ENCODE peak calls at places on chromosomes 11 and 22, in ten cellular contexts. Z is H9, B is colonic mucosa, G is astrocyte, K is uterus, T is pancreas, U is lower lobe of right lung, M is endodermal cell, W is fibroblast of pulmonary artery, Y is brain microvascular endothelial cell. A is an unnamed sample.

GRCh38 chr11:5460983-5461621 is 12.0 kb downstream of the OR51I2 start:
- DNase-seq in B (no peak), Y (no peak), T (no peak), U (no peak), Z (no peak), M (no peak), W (no peak), K (no peak), G (no peak), A (no peak)

GRCh38 chr11:9263840-9264380 is 1.2 kb downstream of the DENND5A start:
- DNase-seq in M (no peak), T (no peak), B (no peak), W (no peak), Z (no peak), Y (no peak), K (no peak), U (no peak), G (no peak), A (no peak)

GRCh38 chr11:561148-562003 is 606 bp downstream of the RASSF7 start:
- DNase-seq in W (no peak), K (no peak), M (peak), Z (no peak), U (peak), B (peak), Y (no peak), G (no peak), T (peak), A (no peak)

GRCh38 chr11:107561688-107562087 is 3.8 kb downstream of the ALKBH8 start:
- DNase-seq in U (no peak), T (no peak), B (no peak), Z (no peak), M (no peak), K (no peak), W (peak), Y (peak), G (peak), A (no peak)

GRCh38 chr11:110198031-110198729 is 98.2 kb downstream of the RDX start:
- DNase-seq in B (no peak), Z (no peak), U (no peak), Y (no peak), G (no peak), K (no peak), W (peak), M (peak), T (no peak), A (no peak)

GRCh38 chr11:118051611-118052461 is 25.0 kb upstream of the TMPRSS4 start:
- DNase-seq in Y (no peak), B (no peak), M (no peak), K (no peak), U (no peak), W (no peak), T (no peak), G (no peak), Z (no peak), A (peak)

GRCh38 chr11:61027141-61027840 is 55.8 kb downstream of the CD6 start:
- DNase-seq in T (no peak), B (no peak), U (no peak), W (no peak), K (no peak), Z (no peak), M (no peak), G (no peak), Y (no peak), A (no peak)

GRCh38 chr11:45455536-45455935 is 169.4 kb upstream of the SYT13 start:
- DNase-seq in W (peak), U (no peak), B (no peak), K (no peak), T (no peak), Z (no peak), Y (no peak), M (no peak), G (no peak), A (no peak)

GRCh38 chr11:892106-892505 is 18.5 kb downstream of the CHID1 start:
- DNase-seq in U (no peak), M (no peak), G (no peak), B (no peak), K (no peak), Y (no peak), Z (no peak), W (no peak), T (no peak), A (no peak)

GRCh38 chr11:117223741-117224685 is 7.9 kb downstream of the PCSK7 start:
- DNase-seq in Z (no peak), M (peak), B (no peak), T (no peak), G (no peak), Y (no peak), W (no peak), K (no peak), U (no peak), A (no peak)

GRCh38 chr11:17291710-17292109 is 15.2 kb downstream of the NUCB2 start:
- DNase-seq in M (no peak), G (no peak), K (no peak), Z (no peak), U (no peak), B (no peak), Y (no peak), T (no peak), W (no peak), A (no peak)

GRCh38 chr22:24953294-24954113 is 988 bp downstream of the KIAA1671 start:
- DNase-seq in B (peak), Z (no peak), K (no peak), W (no peak), M (peak), T (peak), Y (no peak), G (no peak), U (peak), A (no peak)

GRCh38 chr11:117735350-117735977 is 61.6 kb downstream of the DSCAML1 start:
- DNase-seq in M (no peak), G (no peak), K (no peak), Y (no peak), W (no peak), T (no peak), B (no peak), U (no peak), Z (no peak), A (no peak)

GRCh38 chr11:94544832-94545640 is 1.3 kb downstream of the FUT4 start:
- DNase-seq in Z (peak), G (no peak), B (peak), W (no peak), M (peak), K (no peak), T (peak), Y (no peak), U (peak), A (no peak)

GRCh38 chr11:117809236-117810055 is 12.4 kb upstream of the DSCAML1 start:
- DNase-seq in U (peak), M (peak), K (peak), G (no peak), T (no peak), Z (peak), B (peak), W (peak), Y (peak), A (no peak)

GRCh38 chr11:65066315-65066714 is 8.0 kb upstream of the NAALADL1 start:
- DNase-seq in W (no peak), T (no peak), Y (no peak), B (no peak), Z (no peak), U (no peak), G (no peak), M (no peak), K (no peak), A (no peak)

GRCh38 chr11:72738199-72739141 is 13.7 kb downstream of the ARAP1 start:
- DNase-seq in M (peak), Z (no peak), K (no peak), G (no peak), B (no peak), T (no peak), Y (no peak), U (peak), W (no peak), A (no peak)

GRCh38 chr11:117281869-117282268 is 9.3 kb upstream of the BACE1-AS start:
- DNase-seq in Z (no peak), U (no peak), B (no peak), G (no peak), Y (no peak), T (no peak), K (no peak), W (no peak), M (peak), A (no peak)

GRCh38 chr22:38540731-38541130 is 29.3 kb downstream of the DMC1 start:
- DNase-seq in Z (no peak), Y (no peak), B (no peak), K (no peak), U (no peak), T (no peak), W (no peak), M (no peak), G (no peak), A (no peak)

GRCh38 chr11:102312656-102313055 is 4.6 kb upstream of the BIRC3 start:
- DNase-seq in B (no peak), K (no peak), W (peak), Y (no peak), M (no peak), U (no peak), G (no peak), Z (no peak), T (no peak), A (no peak)

GRCh38 chr11:22192642-22193347 is at the start of gene ANO5:
- DNase-seq in U (peak), T (peak), B (peak), Z (peak), Y (no peak), M (peak), W (peak), G (peak), K (peak), A (peak)

GRCh38 chr11:15988693-15989231 is 367.6 kb downstream of the SOX6 start:
- DNase-seq in K (no peak), W (no peak), Y (no peak), B (no peak), U (no peak), T (no peak), M (peak), Z (peak), G (no peak), A (no peak)

GRCh38 chr11:12944889-12945288 is 64.2 kb upstream of the RASSF10 start:
- DNase-seq in U (no peak), W (no peak), B (no peak), Z (no peak), M (no peak), T (no peak), Y (no peak), K (no peak), G (no peak), A (no peak)

GRCh38 chr11:66337103-66337899 is 1.1 kb upstream of the RIN1 start:
- DNase-seq in G (peak), W (no peak), Z (no peak), M (no peak), T (no peak), K (no peak), B (no peak), Y (peak), U (peak), A (no peak)

GRCh38 chr11:134853972-134854371 is 441.9 kb upstream of the B3GAT1 start:
- DNase-seq in Y (no peak), M (no peak), W (no peak), T (no peak), K (no peak), U (no peak), Z (no peak), B (no peak), G (no peak), A (no peak)

GRCh38 chr11:31995525-31996123 is 95.2 kb upstream of the RCN1 start:
- DNase-seq in B (no peak), T (no peak), K (no peak), Z (no peak), G (no peak), M (no peak), W (peak), U (no peak), Y (no peak), A (no peak)

GRCh38 chr11:109166441-109166840 is 255.5 kb upstream of the C11orf87 start:
- DNase-seq in T (no peak), Z (no peak), U (no peak), M (no peak), K (no peak), Y (no peak), G (no peak), W (no peak), B (no peak), A (no peak)

GRCh38 chr22:31085493-31085824 is 4.3 kb downstream of the SMTN start:
- DNase-seq in Y (no peak), U (no peak), G (no peak), W (peak), T (no peak), M (peak), K (no peak), B (peak), Z (no peak), A (no peak)

GRCh38 chr22:44330188-44330726 is 17.5 kb upstream of the SHISAL1 start:
- DNase-seq in T (no peak), Z (no peak), W (no peak), U (no peak), M (no peak), K (no peak), B (no peak), G (no peak), Y (no peak), A (no peak)

GRCh38 chr22:45996241-45997076 is 19.5 kb upstream of the WNT7B start:
- DNase-seq in Z (no peak), T (peak), U (peak), M (no peak), B (no peak), K (peak), W (peak), Y (peak), G (peak), A (peak)

GRCh38 chr22:31490496-31490925 is 869 bp upstream of the EIF4ENIF1 start:
- DNase-seq in K (no peak), Z (peak), T (no peak), W (peak), U (peak), Y (peak), B (peak), G (peak), M (peak), A (peak)

GRCh38 chr11:91776660-91777059 is 448.0 kb upstream of the FAT3 start:
- DNase-seq in M (no peak), Z (no peak), Y (no peak), B (no peak), K (no peak), U (no peak), G (no peak), W (no peak), T (no peak), A (no peak)

GRCh38 chr11:91778758-91779157 is 445.9 kb upstream of the FAT3 start:
- DNase-seq in T (no peak), Z (no peak), B (no peak), W (no peak), G (no peak), Y (no peak), K (no peak), M (no peak), U (no peak), A (no peak)

GRCh38 chr11:91768783-91769182 is 455.8 kb upstream of the FAT3 start:
- DNase-seq in Y (no peak), B (no peak), M (no peak), G (no peak), K (no peak), T (no peak), U (no peak), Z (no peak), W (no peak), A (no peak)

GRCh38 chr11:91773090-91773489 is 451.5 kb upstream of the FAT3 start:
- DNase-seq in G (no peak), K (no peak), B (no peak), W (peak), Y (no peak), Z (peak), T (no peak), U (no peak), M (peak), A (no peak)
- TF ChIP-seq CTCF in G (no peak), K (no peak), B (no peak), W (peak), Y (no peak), Z (peak), T (no peak), U (no peak), M (peak), A (no peak)

DNA sequence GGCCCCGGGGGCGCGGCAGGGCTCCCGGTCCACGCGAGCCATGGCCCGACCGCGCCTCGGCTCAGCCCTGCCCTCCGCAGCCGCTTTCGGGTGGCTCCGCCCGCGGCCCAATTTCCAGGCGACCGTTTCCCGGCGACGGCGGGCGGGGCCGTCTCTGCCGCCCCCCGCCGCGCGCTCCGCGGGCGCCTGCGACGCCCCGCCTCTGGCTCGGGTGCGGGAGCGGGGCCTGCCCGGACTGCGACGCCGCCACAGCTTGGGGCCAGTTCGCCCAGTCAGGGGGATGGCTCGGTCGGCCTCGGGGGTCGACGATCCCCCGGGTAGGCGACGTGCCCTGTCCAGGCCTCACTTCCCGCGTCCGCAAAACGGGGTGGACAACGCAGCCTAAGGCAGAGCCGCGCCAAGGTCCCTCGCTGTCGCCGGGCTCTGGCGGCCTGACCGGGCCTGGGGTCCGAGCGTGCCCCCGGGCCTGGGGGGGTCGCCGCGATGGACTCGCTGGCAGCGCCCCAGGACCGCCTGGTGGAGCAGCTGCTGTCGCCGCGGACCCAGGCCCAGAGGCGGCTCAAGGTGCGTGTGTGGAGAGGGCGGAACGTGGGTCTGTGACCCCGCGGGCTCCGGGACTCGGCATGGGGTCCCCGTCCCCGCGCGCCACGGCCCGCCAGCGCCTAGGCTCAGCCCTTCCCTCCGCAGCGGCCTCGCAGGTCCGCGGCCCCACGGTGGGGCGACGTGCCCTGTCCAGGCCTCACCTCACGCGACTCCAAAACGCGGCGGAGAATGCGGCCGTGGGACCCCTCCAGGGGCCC is 4.2 kb downstream of the SEPTIN5 start:
- DNase-seq in G (no peak), Z (no peak), K (no peak), B (no peak), M (no peak), W (no peak), Y (no peak), T (no peak), U (no peak), A (no peak)
- TF ChIP-seq CTCF in G (no peak), Z (no peak), K (no peak), B (no peak), M (no peak), W (no peak), Y (no peak), T (no peak), U (peak), A (no peak)

DNA sequence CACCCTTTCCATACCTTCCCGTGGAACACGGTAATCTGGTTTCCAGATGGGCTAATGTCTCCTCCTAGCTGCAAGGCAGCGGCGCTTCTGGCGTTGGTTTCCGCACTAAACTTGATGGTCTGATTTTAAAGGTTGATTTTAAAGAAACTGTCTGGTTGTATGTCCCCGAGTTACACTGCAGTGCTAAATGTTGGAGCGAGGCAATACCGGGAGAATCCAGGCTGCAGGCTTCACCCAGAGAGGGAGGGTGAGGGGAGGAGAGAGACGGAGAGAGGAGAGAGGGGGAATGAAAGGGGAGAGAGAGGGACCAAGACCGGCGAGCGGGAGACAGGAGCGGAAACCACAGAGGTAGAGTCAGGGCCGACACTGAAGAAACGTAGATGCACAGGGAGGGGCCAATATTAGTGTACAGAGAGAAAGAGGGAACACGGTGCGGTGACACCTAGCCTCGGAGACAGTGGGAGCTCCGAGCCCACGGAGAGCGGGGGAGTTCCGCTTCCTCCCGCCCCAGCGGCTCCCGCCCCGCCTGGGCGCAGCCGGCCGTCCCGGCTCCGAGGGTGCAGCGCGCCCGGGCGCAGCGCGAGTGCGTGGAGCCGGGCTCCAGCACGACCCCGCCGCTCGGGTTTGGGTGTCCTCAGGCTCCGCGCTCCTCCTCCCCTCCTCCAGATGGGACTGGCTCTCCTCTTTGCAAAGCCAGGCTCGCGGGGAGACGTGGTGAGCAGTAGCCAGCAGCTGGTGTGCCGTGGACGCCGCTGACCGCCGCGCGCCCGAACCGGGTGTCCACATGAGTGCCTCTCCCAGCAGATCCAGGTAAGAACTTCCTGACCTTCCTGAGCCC is 71.9 kb upstream of the GRAMD1B start:
- DNase-seq in U (no peak), M (peak), Z (peak), T (peak), Y (no peak), B (no peak), G (peak), K (no peak), W (peak), A (no peak)
- TF ChIP-seq CTCF in U (no peak), M (peak), Z (peak), T (no peak), Y (peak), B (no peak), G (no peak), K (no peak), W (no peak), A (no peak)

GRCh38 chr11:130198964-130199363 is 39.4 kb downstream of the ST14 start:
- DNase-seq in K (no peak), Z (no peak), W (no peak), T (no peak), Y (no peak), U (no peak), B (no peak), M (no peak), G (no peak), A (no peak)
- TF ChIP-seq CTCF in K (no peak), Z (peak), W (no peak), T (no peak), Y (peak), U (no peak), B (no peak), M (peak), G (no peak), A (no peak)

DNA sequence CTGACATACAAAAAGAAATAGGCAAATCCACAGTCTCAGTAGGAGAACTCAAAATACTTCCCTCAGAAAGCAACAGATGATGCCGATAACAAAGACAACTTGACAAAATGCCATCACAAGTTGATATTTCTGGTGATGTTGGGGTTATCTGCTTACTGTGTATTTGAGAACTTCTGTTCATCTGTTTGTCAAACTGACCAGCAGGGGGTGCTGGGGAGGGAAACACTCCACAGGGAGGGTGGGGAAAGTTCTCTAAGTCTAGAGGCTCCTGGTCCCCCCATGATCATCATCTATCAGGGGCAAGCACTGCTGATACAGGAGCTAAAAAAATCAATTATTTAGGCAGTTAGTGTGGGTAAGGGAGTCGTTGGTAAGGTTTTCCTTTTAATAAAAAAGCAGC is 19.2 kb downstream of the GLYATL1 start:
- DNase-seq in G (no peak), M (peak), B (peak), U (no peak), W (no peak), Z (peak), Y (no peak), K (no peak), T (peak), A (no peak)
- TF ChIP-seq CTCF in G (no peak), M (peak), B (peak), U (peak), W (peak), Z (peak), Y (peak), K (no peak), T (peak), A (no peak)

GRCh38 chr11:26827567-26828037 is 105.7 kb upstream of the SLC5A12 start:
- DNase-seq in B (no peak), T (peak), K (no peak), Z (no peak), W (peak), U (no peak), M (no peak), Y (no peak), G (peak), A (peak)
- TF ChIP-seq CTCF in B (no peak), T (no peak), K (no peak), Z (no peak), W (no peak), U (no peak), M (no peak), Y (no peak), G (no peak), A (no peak)

GRCh38 chr22:50342651-50343540 is at the start of gene PPP6R2:
- DNase-seq in G (no peak), Y (peak), T (peak), Z (peak), U (peak), K (peak), M (peak), W (peak), B (peak), A (no peak)
- TF ChIP-seq CTCF in G (no peak), Y (no peak), T (no peak), Z (no peak), U (peak), K (no peak), M (peak), W (no peak), B (no peak), A (no peak)

A was measured in ascending aorta.